ENCODE peak calls at places on chromosomes 5 and 9, in nine cellular contexts. K is right lobe of liver, Q is foreskin fibroblast, V is WTC11, T is natural killer cell, F is tibial artery, U is epithelial cell of proximal tubule, X is HFF-Myc, E is nephron progenitor cell. D is an unnamed sample.
A peak's percentile ranks its signal among the peaks of the same experiment; 100 is the strongest.

GRCh38 chr9:3960661-3961144 is 339.2 kb downstream of the GLIS3 start:
- DNase-seq in K (no peak), Q (peak; percentile 89), V (no peak), T (no peak), F (no peak), U (peak; percentile 47), X (no peak), E (no peak), D (no peak)

GRCh38 chr9:110179734-110180133 is 28.2 kb downstream of the C9orf152 start:
- DNase-seq in K (no peak), Q (peak; percentile 87), V (no peak), T (no peak), F (no peak), U (peak; percentile 42), X (peak; percentile 40), E (no peak), D (no peak)

GRCh38 chr9:37931586-37931985 is 27.7 kb upstream of the SLC25A51 start:
- DNase-seq in K (no peak), Q (peak; percentile 77), V (no peak), T (no peak), F (no peak), U (no peak), X (no peak), E (no peak), D (no peak)

GRCh38 chr5:53482717-53483638 is 2.5 kb downstream of the FST start:
- DNase-seq in K (peak; percentile 88), Q (peak; percentile 63), V (peak; percentile 57), T (no peak), F (peak; percentile 70), U (no peak), X (no peak), E (peak; percentile 65), D (no peak)

GRCh38 chr5:134145779-134146581 is 30.8 kb downstream of the SKP1 start:
- DNase-seq in K (no peak), Q (peak; percentile 87), V (peak; percentile 90), T (peak; percentile 81), F (peak; percentile 80), U (no peak), X (peak; percentile 66), E (peak; percentile 91), D (peak; percentile 79)

GRCh38 chr9:15389173-15389572 is 33.5 kb upstream of the SNAPC3 start:
- DNase-seq in K (no peak), Q (peak; percentile 16), V (no peak), T (no peak), F (no peak), U (no peak), X (no peak), E (no peak), D (no peak)

GRCh38 chr5:139014726-139015125 is 139.6 kb upstream of the LRRTM2 start:
- DNase-seq in K (no peak), Q (peak; percentile 81), V (no peak), T (no peak), F (no peak), U (peak; percentile 30), X (peak; percentile 40), E (no peak), D (no peak)

GRCh38 chr9:33489070-33489469 is 15.3 kb upstream of the NOL6 start:
- DNase-seq in K (no peak), Q (peak; percentile 86), V (no peak), T (no peak), F (no peak), U (peak; percentile 43), X (no peak), E (no peak), D (no peak)

GRCh38 chr9:19748278-19749126 is 40.3 kb downstream of the SLC24A2 start:
- DNase-seq in K (no peak), Q (no peak), V (no peak), T (no peak), F (no peak), U (no peak), X (no peak), E (no peak), D (no peak)

GRCh38 chr5:149221731-149222342 is 49.8 kb upstream of the AFAP1L1 start:
- DNase-seq in K (no peak), Q (no peak), V (no peak), T (no peak), F (no peak), U (no peak), X (no peak), E (no peak), D (no peak)

GRCh38 chr5:59698774-59699173 is 194.8 kb downstream of the PDE4D start:
- DNase-seq in K (no peak), Q (no peak), V (no peak), T (no peak), F (no peak), U (no peak), X (no peak), E (no peak), D (no peak)

GRCh38 chr5:31811210-31811609 is 172.3 kb downstream of the PDZD2 start:
- DNase-seq in K (no peak), Q (peak; percentile 96), V (no peak), T (no peak), F (no peak), U (peak; percentile 47), X (no peak), E (no peak), D (no peak)

GRCh38 chr9:38226491-38226951 is 157.5 kb upstream of the SHB start:
- DNase-seq in K (no peak), Q (no peak), V (no peak), T (no peak), F (no peak), U (no peak), X (no peak), E (no peak), D (peak; percentile 56)

GRCh38 chr5:141402553-141403328 is at the start of gene PCDHGA9:
- DNase-seq in K (no peak), Q (peak; percentile 71), V (no peak), T (no peak), F (peak; percentile 59), U (no peak), X (no peak), E (no peak), D (peak; percentile 58)

GRCh38 chr5:14186132-14186830 is 43.1 kb downstream of the TRIO start:
- DNase-seq in K (no peak), Q (peak; percentile 68), V (no peak), T (no peak), F (no peak), U (no peak), X (no peak), E (no peak), D (no peak)

GRCh38 chr5:78405820-78406750 is 45.7 kb downstream of the SCAMP1 start:
- DNase-seq in K (no peak), Q (peak; percentile 64), V (no peak), T (no peak), F (no peak), U (peak; percentile 43), X (no peak), E (no peak), D (no peak)

GRCh38 chr5:56167522-56167921 is 65.6 kb downstream of the ANKRD55 start:
- DNase-seq in K (no peak), Q (no peak), V (no peak), T (no peak), F (no peak), U (no peak), X (no peak), E (no peak), D (no peak)

GRCh38 chr5:126499742-126500396 is 76.7 kb downstream of the GRAMD2B start:
- DNase-seq in K (no peak), Q (peak; percentile 20), V (no peak), T (no peak), F (no peak), U (no peak), X (peak; percentile 27), E (no peak), D (no peak)

GRCh38 chr9:14193338-14193980 is 120.5 kb downstream of the NFIB start:
- DNase-seq in K (no peak), Q (no peak), V (no peak), T (no peak), F (no peak), U (no peak), X (no peak), E (no peak), D (no peak)

GRCh38 chr5:72956324-72957140 is 691 bp downstream of the FCHO2 start:
- DNase-seq in K (peak; percentile 79), Q (peak; percentile 69), V (peak; percentile 34), T (peak; percentile 35), F (peak; percentile 74), U (no peak), X (no peak), E (peak; percentile 69), D (peak; percentile 78)

DNA sequence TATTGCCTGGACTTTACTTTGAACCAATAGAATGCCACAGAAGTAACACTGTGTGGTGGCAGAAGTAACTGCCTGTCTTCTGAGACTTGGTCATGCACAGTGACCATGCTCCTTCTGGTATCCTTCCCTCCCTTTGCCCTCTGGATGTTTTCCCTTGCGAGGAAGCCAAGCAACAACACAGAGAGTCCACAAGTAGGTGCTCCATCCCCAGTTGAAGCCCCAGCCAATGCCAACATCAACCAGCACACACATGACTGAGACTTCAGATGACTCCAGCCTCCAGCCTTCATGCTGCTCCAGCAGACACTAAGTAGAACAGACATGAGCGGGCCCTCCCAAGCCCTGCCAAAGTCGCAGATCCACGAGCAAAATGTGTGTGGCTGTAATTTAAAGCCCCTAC is 129.6 kb downstream of the EPB41L4A start:
- DNase-seq in K (no peak), Q (no peak), V (peak; percentile 17), T (no peak), F (no peak), U (no peak), X (no peak), E (no peak), D (no peak)
- TF ChIP-seq CTCF in K (no peak), Q (no peak), V (no peak), T (no peak), F (no peak), U (peak; percentile 38), X (no peak), E (no peak), D (no peak)

GRCh38 chr9:82133973-82134372 is 145.4 kb downstream of the SPATA31D1 start:
- DNase-seq in K (no peak), Q (peak; percentile 53), V (no peak), T (no peak), F (no peak), U (no peak), X (no peak), E (no peak), D (no peak)
- TF ChIP-seq CTCF in K (no peak), Q (no peak), V (no peak), T (no peak), F (no peak), U (no peak), X (no peak), E (no peak), D (no peak)

DNA sequence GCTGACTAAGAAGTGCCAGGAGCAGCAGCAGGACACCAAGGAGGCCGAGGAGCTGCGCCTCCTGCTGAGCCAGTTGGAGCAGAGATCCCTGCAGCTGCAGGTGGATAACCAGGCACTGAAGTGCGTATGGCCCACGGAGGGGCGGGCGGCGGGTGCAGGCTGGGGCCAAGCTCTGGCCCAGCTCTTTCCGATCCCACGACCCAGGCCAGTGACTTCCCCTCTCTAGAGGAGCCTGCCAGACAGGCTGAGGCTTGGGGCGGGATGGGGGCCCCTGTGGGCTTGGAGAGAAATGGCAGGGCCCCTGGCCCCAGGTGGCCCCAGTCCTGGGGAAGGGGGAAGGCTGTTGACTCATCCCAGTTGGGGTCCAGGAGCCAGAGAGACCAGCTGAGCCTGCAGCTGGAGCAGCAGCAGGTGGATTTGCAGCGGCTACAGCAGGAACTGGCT is 3.6 kb downstream of the PTRH1 start:
- DNase-seq in K (peak; percentile 45), Q (no peak), V (peak; percentile 52), T (no peak), F (no peak), U (no peak), X (no peak), E (no peak), D (no peak)
- TF ChIP-seq CTCF in K (no peak), Q (no peak), V (no peak), T (no peak), F (no peak), U (no peak), X (no peak), E (no peak), D (no peak)

GRCh38 chr5:111092062-111092853 is at the start of gene WDR36:
- DNase-seq in K (peak; percentile 91), Q (peak; percentile 96), V (peak; percentile 89), T (peak; percentile 81), F (peak; percentile 90), U (peak; percentile 68), X (peak; percentile 90), E (peak; percentile 86), D (peak; percentile 92)
- TF ChIP-seq CTCF in K (no peak), Q (no peak), V (no peak), T (no peak), F (no peak), U (no peak), X (no peak), E (no peak), D (peak; percentile 10)